ENCODE peak calls at places on chromosome 9, in eight cellular contexts. J is HFF-Myc; A is activated CD8-positive, alpha-beta memory T cell treated with anti-CD3 and anti-CD28 coated beads for 1 hour; T is activated T-cell treated with anti-CD3 and anti-CD28 coated beads, Interleukin-2, amount 50 U/mL, for 4 hours; C is NCI-H774; U is testis; P is activated naive CD4-positive, alpha-beta T cell treated with Interleukin-2 at 50 U/mL for 16 hours; L is stimulated activated CD4-positive, alpha-beta T cell treated with anti-CD3 and anti-CD28 coated beads, Interleukin-15, amount 100 ng/mL, for 24 hours. E is an unnamed sample.

GRCh38 chr9:99023831-99024230 is 80.1 kb downstream of the COL15A1 start:
- DNase-seq in P (no peak), T (no peak), U (peak), J (no peak), L (no peak), A (no peak), C (peak), E (no peak)

GRCh38 chr9:93088656-93089015 is 7.4 kb upstream of the CARD19 start:
- DNase-seq in A (no peak), L (no peak), U (peak), C (no peak), T (no peak), P (no peak), J (no peak), E (no peak)

GRCh38 chr9:2817987-2818386 is 25.9 kb downstream of the PUM3 start:
- DNase-seq in U (no peak), C (no peak), T (no peak), J (no peak), P (no peak), A (no peak), L (no peak), E (no peak)

GRCh38 chr9:133948571-133949485 is 43.3 kb downstream of the VAV2 start:
- DNase-seq in J (no peak), P (no peak), U (no peak), A (no peak), T (no peak), L (no peak), C (no peak), E (peak)

GRCh38 chr9:36214571-36214970 is 23.9 kb downstream of the CLTA start:
- DNase-seq in T (no peak), U (no peak), A (no peak), L (no peak), J (no peak), C (no peak), P (no peak), E (no peak)

GRCh38 chr9:127884427-127884911 is 7.0 kb upstream of the AK1 start:
- DNase-seq in C (no peak), A (no peak), J (no peak), L (no peak), U (peak), T (no peak), P (no peak), E (peak)

GRCh38 chr9:126893079-126893478 is 21.5 kb upstream of the RALGPS1 start:
- DNase-seq in A (no peak), T (no peak), L (no peak), P (no peak), C (peak), J (no peak), U (no peak), E (no peak)

GRCh38 chr9:2127486-2127885 is 112.3 kb downstream of the SMARCA2 start:
- DNase-seq in T (no peak), C (no peak), L (no peak), U (no peak), P (no peak), J (peak), A (no peak), E (no peak)